ENCODE peak calls at places on chromosomes 5 and 9, in six cellular contexts. One of them, this sample, is unnamed.

GRCh38 chr5:22986281-22986680 is 133.1 kb upstream of the CDH12 start:
- DNase-seq in IMR-90: no peak
- DNase-seq in H9: no peak
- DNase-seq in mesendoderm: no peak
- DNase-seq in neuronal stem cell: no peak
- DNase-seq in H1: no peak
- DNase-seq in this sample: no peak

GRCh38 chr5:131659290-131659689 is 24.3 kb upstream of the RAPGEF6 start:
- DNase-seq in IMR-90: no peak
- DNase-seq in H9: no peak
- DNase-seq in mesendoderm: no peak
- DNase-seq in neuronal stem cell: no peak
- DNase-seq in H1: no peak
- DNase-seq in this sample: no peak

GRCh38 chr5:179731791-179732411 is 721 bp upstream of the MAML1 start:
- DNase-seq in IMR-90: peak
- DNase-seq in H9: peak
- DNase-seq in mesendoderm: no peak
- DNase-seq in neuronal stem cell: no peak
- DNase-seq in H1: no peak
- DNase-seq in this sample: peak

GRCh38 chr5:53303105-53303504 is 177.3 kb upstream of the FST start:
- DNase-seq in IMR-90: peak
- DNase-seq in H9: no peak
- DNase-seq in mesendoderm: no peak
- DNase-seq in neuronal stem cell: no peak
- DNase-seq in H1: no peak
- DNase-seq in this sample: peak

GRCh38 chr9:114271556-114272510 is 51.1 kb upstream of the ORM1 start:
- DNase-seq in IMR-90: peak
- DNase-seq in H9: peak
- DNase-seq in mesendoderm: peak
- DNase-seq in neuronal stem cell: peak
- DNase-seq in H1: no peak
- DNase-seq in this sample: peak

GRCh38 chr9:4926239-4926638 is 58.8 kb upstream of the JAK2 start:
- DNase-seq in IMR-90: no peak
- DNase-seq in H9: no peak
- DNase-seq in mesendoderm: no peak
- DNase-seq in neuronal stem cell: no peak
- DNase-seq in H1: no peak
- DNase-seq in this sample: no peak

GRCh38 chr9:87854563-87854962 is 28.1 kb upstream of the SPATA31E1 start:
- DNase-seq in IMR-90: no peak
- DNase-seq in H9: no peak
- DNase-seq in mesendoderm: no peak
- DNase-seq in neuronal stem cell: no peak
- DNase-seq in H1: no peak
- DNase-seq in this sample: no peak

GRCh38 chr5:16544607-16545374 is 72.0 kb downstream of the RETREG1 start:
- DNase-seq in IMR-90: peak
- DNase-seq in H9: no peak
- DNase-seq in mesendoderm: no peak
- DNase-seq in neuronal stem cell: no peak
- DNase-seq in H1: no peak
- DNase-seq in this sample: no peak

GRCh38 chr9:8858250-8859161 is 1058.9 kb upstream of the DMAC1 start:
- DNase-seq in IMR-90: no peak
- DNase-seq in H9: peak
- DNase-seq in mesendoderm: peak
- DNase-seq in neuronal stem cell: no peak
- DNase-seq in H1: no peak
- DNase-seq in this sample: peak

GRCh38 chr5:69300537-69301203 is 31.9 kb downstream of the CCDC125 start:
- DNase-seq in IMR-90: peak
- DNase-seq in H9: no peak
- DNase-seq in mesendoderm: peak
- DNase-seq in neuronal stem cell: no peak
- DNase-seq in H1: no peak
- DNase-seq in this sample: no peak

GRCh38 chr5:75348241-75348640 is 11.2 kb downstream of the HMGCR start:
- DNase-seq in IMR-90: peak
- DNase-seq in H9: no peak
- DNase-seq in mesendoderm: no peak
- DNase-seq in neuronal stem cell: no peak
- DNase-seq in H1: no peak
- DNase-seq in this sample: no peak

GRCh38 chr5:160792281-160792680 is 59.7 kb downstream of the ATP10B start:
- DNase-seq in IMR-90: no peak
- DNase-seq in H9: no peak
- DNase-seq in mesendoderm: no peak
- DNase-seq in neuronal stem cell: no peak
- DNase-seq in H1: no peak
- DNase-seq in this sample: no peak

GRCh38 chr5:40495172-40495699 is 184.5 kb upstream of the PTGER4 start:
- DNase-seq in IMR-90: no peak
- DNase-seq in H9: no peak
- DNase-seq in mesendoderm: no peak
- DNase-seq in neuronal stem cell: no peak
- DNase-seq in H1: no peak
- DNase-seq in this sample: no peak

GRCh38 chr5:41270423-41271251 is 57.3 kb upstream of the C6 start:
- DNase-seq in IMR-90: peak
- DNase-seq in H9: no peak
- DNase-seq in mesendoderm: peak
- DNase-seq in neuronal stem cell: peak
- DNase-seq in H1: no peak
- DNase-seq in this sample: peak

GRCh38 chr5:134174841-134175839 is 1.6 kb downstream of the SKP1 start:
- DNase-seq in IMR-90: peak
- DNase-seq in H9: no peak
- DNase-seq in mesendoderm: peak
- DNase-seq in neuronal stem cell: no peak
- DNase-seq in H1: no peak
- DNase-seq in this sample: peak

GRCh38 chr5:151581841-151582583 is 9.1 kb downstream of the FAT2 start:
- DNase-seq in IMR-90: no peak
- DNase-seq in H9: no peak
- DNase-seq in mesendoderm: no peak
- DNase-seq in neuronal stem cell: no peak
- DNase-seq in H1: no peak
- DNase-seq in this sample: no peak

GRCh38 chr5:151578326-151579025 is 12.7 kb downstream of the FAT2 start:
- DNase-seq in IMR-90: no peak
- DNase-seq in H9: no peak
- DNase-seq in mesendoderm: no peak
- DNase-seq in neuronal stem cell: no peak
- DNase-seq in H1: no peak
- DNase-seq in this sample: no peak

GRCh38 chr5:151580858-151581257 is 10.3 kb downstream of the FAT2 start:
- DNase-seq in IMR-90: no peak
- DNase-seq in H9: peak
- DNase-seq in mesendoderm: peak
- DNase-seq in neuronal stem cell: no peak
- DNase-seq in H1: no peak
- DNase-seq in this sample: no peak

GRCh38 chr5:151580239-151580638 is 10.9 kb downstream of the FAT2 start:
- DNase-seq in IMR-90: no peak
- DNase-seq in H9: no peak
- DNase-seq in mesendoderm: no peak
- DNase-seq in neuronal stem cell: no peak
- DNase-seq in H1: no peak
- DNase-seq in this sample: no peak

DNA sequence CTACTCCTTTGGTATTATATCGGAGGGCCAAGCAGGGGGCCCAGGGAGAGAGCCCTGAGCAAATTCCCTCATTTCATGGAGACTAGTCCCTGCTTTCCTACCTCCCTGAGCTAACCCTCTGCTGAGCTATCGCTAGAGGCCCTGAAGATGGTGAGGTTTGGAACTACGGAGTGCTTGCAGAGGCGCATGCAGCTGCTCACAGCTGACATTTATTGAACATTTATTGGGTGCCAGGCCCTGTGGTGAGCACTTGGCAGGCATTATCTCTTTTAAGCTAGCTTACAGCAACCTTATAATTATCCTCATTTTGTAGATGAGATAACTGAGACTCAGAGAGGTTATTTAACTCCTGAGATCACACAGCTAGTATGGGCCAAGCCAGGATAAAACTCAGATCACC is 9.8 kb downstream of the FAT2 start:
- DNase-seq in IMR-90: no peak
- DNase-seq in H9: no peak
- DNase-seq in mesendoderm: no peak
- DNase-seq in neuronal stem cell: no peak
- DNase-seq in H1: no peak
- DNase-seq in this sample: no peak
- H3K4me2 ChIP-seq in IMR-90: no peak
- H3K4me2 ChIP-seq in H9: no peak
- H3K4me2 ChIP-seq in mesendoderm: no peak
- H3K4me2 ChIP-seq in neuronal stem cell: no peak
- H3K4me2 ChIP-seq in H1: no peak
- H3K4me2 ChIP-seq in this sample: no peak

GRCh38 chr9:72875221-72875620 is 77.6 kb downstream of the ALDH1A1 start:
- DNase-seq in IMR-90: no peak
- DNase-seq in H9: no peak
- DNase-seq in mesendoderm: no peak
- DNase-seq in neuronal stem cell: no peak
- DNase-seq in H1: no peak
- DNase-seq in this sample: no peak

GRCh38 chr9:72872718-72873117 is 80.1 kb downstream of the ALDH1A1 start:
- DNase-seq in IMR-90: no peak
- DNase-seq in H9: no peak
- DNase-seq in mesendoderm: no peak
- DNase-seq in neuronal stem cell: no peak
- DNase-seq in H1: no peak
- DNase-seq in this sample: no peak

GRCh38 chr9:72874344-72874743 is 78.5 kb downstream of the ALDH1A1 start:
- DNase-seq in IMR-90: no peak
- DNase-seq in H9: no peak
- DNase-seq in mesendoderm: no peak
- DNase-seq in neuronal stem cell: no peak
- DNase-seq in H1: no peak
- DNase-seq in this sample: no peak

GRCh38 chr9:72873456-72873855 is 79.4 kb downstream of the ALDH1A1 start:
- DNase-seq in IMR-90: no peak
- DNase-seq in H9: no peak
- DNase-seq in mesendoderm: no peak
- DNase-seq in neuronal stem cell: no peak
- DNase-seq in H1: no peak
- DNase-seq in this sample: no peak

DNA sequence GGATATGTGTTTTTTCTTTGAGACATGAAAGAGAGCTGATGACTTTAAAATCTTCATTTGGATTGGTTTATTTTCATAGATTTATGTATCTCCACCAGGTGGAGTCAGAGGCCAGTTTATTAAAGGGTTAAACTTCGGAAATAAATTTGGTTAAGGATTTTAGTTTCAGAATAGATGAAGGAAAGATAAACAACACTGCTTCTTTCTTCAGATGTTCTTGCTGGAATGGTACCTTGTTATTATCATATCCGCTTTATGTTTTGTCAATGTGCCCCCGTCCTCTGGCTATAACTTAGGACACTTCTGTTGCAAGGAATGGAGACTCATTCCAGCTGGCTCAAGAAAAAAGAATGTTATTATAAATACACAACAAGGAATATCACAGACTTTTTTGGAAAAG is 81.2 kb downstream of the ALDH1A1 start:
- DNase-seq in IMR-90: peak
- DNase-seq in H9: no peak
- DNase-seq in mesendoderm: no peak
- DNase-seq in neuronal stem cell: no peak
- DNase-seq in H1: no peak
- DNase-seq in this sample: peak
- H2BK15ac ChIP-seq in IMR-90: no peak
- H2BK15ac ChIP-seq in H9: no peak
- H2BK15ac ChIP-seq in mesendoderm: no peak
- H2BK15ac ChIP-seq in neuronal stem cell: no peak
- H2BK15ac ChIP-seq in H1: no peak
- H2BK15ac ChIP-seq in this sample: no peak

DNA sequence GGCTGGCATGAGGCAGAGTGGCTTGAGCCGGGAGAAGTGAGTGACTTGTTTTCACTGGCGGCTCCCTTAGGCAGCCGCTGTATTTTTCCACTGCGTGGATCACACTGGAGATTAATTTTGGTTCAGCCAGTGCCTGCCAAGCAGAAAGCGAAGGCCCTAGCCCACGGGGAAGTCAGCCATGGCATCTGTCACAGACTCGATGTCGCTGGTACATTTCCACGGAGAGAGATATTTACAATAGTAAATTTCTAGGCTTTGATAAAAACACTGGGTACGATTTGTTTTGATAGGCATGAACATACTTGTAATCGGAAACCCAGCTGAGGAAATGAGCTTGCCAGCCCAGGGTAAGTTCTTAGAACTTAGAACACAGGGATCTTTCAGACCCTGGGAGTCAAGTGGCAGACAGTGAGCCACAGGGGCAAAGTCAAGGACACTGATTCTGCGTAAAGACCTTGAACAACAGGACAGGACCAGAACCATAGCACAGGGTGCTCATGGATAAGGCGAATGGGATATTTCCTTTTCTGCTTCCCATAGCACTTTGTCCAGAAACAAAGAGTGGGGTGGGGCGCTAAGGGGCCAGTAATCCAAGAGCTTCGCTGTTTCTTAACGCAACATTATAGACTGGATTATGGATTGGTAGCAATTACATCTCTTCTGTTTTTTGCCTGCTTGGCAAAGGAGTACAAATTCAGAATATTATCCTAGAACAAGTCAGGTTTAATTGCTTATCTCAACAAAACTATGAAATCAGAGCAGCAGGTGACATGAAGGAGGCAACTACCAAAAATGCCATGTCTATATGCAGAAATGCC is 4.5 kb downstream of the DUSP1 start:
- DNase-seq in IMR-90: peak
- DNase-seq in H9: no peak
- DNase-seq in mesendoderm: peak
- DNase-seq in neuronal stem cell: no peak
- DNase-seq in H1: no peak
- DNase-seq in this sample: peak
- H3K4me2 ChIP-seq in IMR-90: peak
- H3K4me2 ChIP-seq in H9: no peak
- H3K4me2 ChIP-seq in mesendoderm: no peak
- H3K4me2 ChIP-seq in neuronal stem cell: no peak
- H3K4me2 ChIP-seq in H1: no peak
- H3K4me2 ChIP-seq in this sample: peak

DNA sequence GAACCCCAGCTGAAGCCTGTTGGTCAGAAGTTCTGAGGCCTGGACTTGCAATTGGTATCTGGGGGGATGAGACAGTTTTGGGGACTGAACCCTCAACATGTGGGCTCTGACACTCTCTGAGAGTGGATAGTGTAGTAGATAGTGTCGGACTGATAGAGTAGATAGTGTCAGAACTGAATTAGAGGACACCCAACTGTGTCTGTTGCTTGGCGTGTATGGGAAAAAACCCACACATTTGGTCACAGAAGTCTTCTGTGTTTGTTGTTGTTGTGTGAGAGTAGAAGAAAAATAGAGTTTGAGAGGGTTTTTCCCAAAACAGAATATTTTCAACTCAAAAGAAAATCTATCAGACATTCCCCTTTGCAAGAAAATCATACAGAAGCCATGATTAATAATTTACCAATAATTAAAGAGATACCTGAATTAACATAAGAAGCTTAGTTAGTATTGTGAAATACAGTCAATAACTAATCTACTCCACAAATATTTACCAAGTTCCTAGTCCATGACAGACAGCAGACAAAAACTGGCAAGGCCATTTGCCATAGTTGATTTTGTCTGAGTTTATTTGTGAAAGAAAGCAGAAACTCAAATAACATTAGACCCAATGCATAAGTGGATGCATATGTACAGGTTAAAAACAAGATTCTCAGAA is 170.9 kb downstream of the CTNND2 start:
- DNase-seq in IMR-90: no peak
- DNase-seq in H9: no peak
- DNase-seq in mesendoderm: no peak
- DNase-seq in neuronal stem cell: no peak
- DNase-seq in H1: no peak
- DNase-seq in this sample: no peak
- H2BK15ac ChIP-seq in IMR-90: no peak
- H2BK15ac ChIP-seq in H9: no peak
- H2BK15ac ChIP-seq in mesendoderm: no peak
- H2BK15ac ChIP-seq in neuronal stem cell: no peak
- H2BK15ac ChIP-seq in H1: no peak
- H2BK15ac ChIP-seq in this sample: no peak

This sample was measured in mesenchymal stem cell.